ENCODE peak calls at places on chromosomes 12 and 14, in ten cellular contexts. T, V, S, H, B, M, Z, R, J and G are unnamed samples.
A peak's percentile ranks its signal among the peaks of the same experiment; 100 is the strongest.

GRCh38 chr14:38039526-38039925 is 168.2 kb upstream of the SSTR1 start:
- DNase-seq in S (no peak), B (no peak), H (no peak), R (no peak), V (no peak), M (no peak), J (no peak), T (no peak), Z (no peak), G (no peak)

GRCh38 chr12:95237315-95237714 is 19.7 kb downstream of the VEZT start:
- DNase-seq in T (no peak), B (no peak), H (no peak), S (no peak), M (no peak), Z (no peak), J (no peak), V (no peak), R (no peak), G (no peak)

GRCh38 chr12:76247026-76247688 is 101.1 kb downstream of the BBS10 start:
- DNase-seq in M (no peak), S (no peak), H (no peak), R (no peak), J (no peak), B (no peak), V (no peak), Z (peak; percentile 21), T (no peak), G (no peak)

GRCh38 chr12:27762757-27763156 is 17.3 kb upstream of the KLHL42 start:
- DNase-seq in T (no peak), J (no peak), Z (no peak), S (no peak), H (no peak), R (no peak), V (no peak), M (no peak), B (peak; percentile 73), G (no peak)

GRCh38 chr14:91417134-91417982 is at the start of gene CCDC88C:
- DNase-seq in V (peak; percentile 70), R (peak; percentile 96), Z (peak; percentile 65), T (peak; percentile 86), S (peak; percentile 76), M (peak; percentile 87), H (peak; percentile 65), B (peak; percentile 61), J (peak; percentile 71), G (peak; percentile 31)

GRCh38 chr12:56346663-56347062 is 8.0 kb downstream of the IL23A start:
- DNase-seq in H (no peak), R (peak; percentile 51), T (no peak), V (no peak), S (no peak), B (no peak), M (no peak), Z (no peak), J (no peak), G (no peak)

GRCh38 chr12:48486679-48487078 is 4.4 kb downstream of the C12orf54 start:
- DNase-seq in T (no peak), S (no peak), R (no peak), J (no peak), Z (no peak), M (no peak), B (peak; percentile 32), V (no peak), H (no peak), G (no peak)

GRCh38 chr12:68001486-68002466 is 12.5 kb downstream of the IFNG-AS1 start:
- DNase-seq in J (no peak), V (peak; percentile 38), M (no peak), S (no peak), R (no peak), T (no peak), B (no peak), Z (no peak), H (no peak), G (no peak)

GRCh38 chr14:32076278-32077080 is 625 bp upstream of the ARHGAP5 start:
- DNase-seq in Z (peak; percentile 98), M (peak; percentile 99), J (peak; percentile 78), B (peak; percentile 60), R (peak; percentile 97), T (peak; percentile 98), H (peak; percentile 97), V (peak; percentile 98), S (peak; percentile 96), G (peak; percentile 94)

GRCh38 chr12:13666806-13667205 is 314.6 kb downstream of the GRIN2B start:
- DNase-seq in H (no peak), B (no peak), T (no peak), M (no peak), J (no peak), V (peak; percentile 1), Z (no peak), S (no peak), R (no peak), G (no peak)

GRCh38 chr12:109729837-109730200 is 16.2 kb downstream of the FAM222A start:
- DNase-seq in Z (no peak), B (no peak), T (peak; percentile 12), V (no peak), H (no peak), J (no peak), S (no peak), M (peak; percentile 45), R (peak; percentile 49), G (no peak)

GRCh38 chr12:65536876-65537661 is 258.6 kb downstream of the MSRB3 start:
- DNase-seq in V (peak; percentile 25), J (no peak), H (no peak), R (no peak), B (no peak), M (peak; percentile 83), T (no peak), S (no peak), Z (no peak), G (peak; percentile 76)

GRCh38 chr12:112950701-112951100 is 12.4 kb downstream of the OAS3 start:
- DNase-seq in V (no peak), R (no peak), B (no peak), S (no peak), Z (no peak), T (no peak), J (no peak), H (no peak), M (no peak), G (no peak)

DNA sequence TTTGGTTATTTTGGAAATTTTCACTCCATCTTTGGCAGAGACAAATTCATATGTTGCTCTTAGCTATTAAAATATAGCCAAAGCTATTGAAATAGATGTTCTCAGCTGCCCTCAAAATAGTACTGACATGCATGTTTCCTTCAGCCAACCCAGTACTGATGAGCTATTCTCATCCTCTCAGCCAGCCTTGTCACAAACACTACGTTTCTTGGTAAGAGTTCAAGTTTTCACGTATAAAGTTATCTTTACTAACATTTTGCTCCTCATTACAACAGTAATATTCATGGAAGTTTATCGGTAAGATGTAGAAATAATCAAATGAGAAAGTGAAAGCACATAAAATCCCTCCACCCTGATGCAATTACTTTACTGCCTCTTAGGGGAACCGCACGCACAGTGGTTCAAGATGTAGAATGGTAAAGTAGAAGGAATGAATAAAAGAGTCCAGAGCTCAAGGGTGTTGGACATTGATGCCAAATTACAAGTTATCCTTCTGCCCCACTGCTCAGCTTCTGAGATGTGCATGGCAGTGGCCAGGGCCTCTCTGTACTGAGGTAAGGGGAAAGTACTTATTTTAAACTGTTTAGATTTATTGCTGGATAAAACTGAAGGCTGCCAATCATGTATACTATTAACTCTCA is 20.7 kb downstream of the GCH1 start:
- DNase-seq in Z (no peak), J (no peak), V (no peak), R (no peak), B (peak; percentile 18), H (no peak), S (no peak), T (no peak), M (no peak), G (no peak)
- H3K4me3 ChIP-seq in Z (peak overlapping the region; percentile 62), J (peak overlapping the region; percentile 48), V (no peak overlapping the region), R (peak overlapping the region; percentile 51), B (peak overlapping the region; percentile 58), H (no peak overlapping the region), S (no peak overlapping the region), T (no peak overlapping the region), M (peak overlapping the region; percentile 70), G (peak overlapping the region; percentile 47)

DNA sequence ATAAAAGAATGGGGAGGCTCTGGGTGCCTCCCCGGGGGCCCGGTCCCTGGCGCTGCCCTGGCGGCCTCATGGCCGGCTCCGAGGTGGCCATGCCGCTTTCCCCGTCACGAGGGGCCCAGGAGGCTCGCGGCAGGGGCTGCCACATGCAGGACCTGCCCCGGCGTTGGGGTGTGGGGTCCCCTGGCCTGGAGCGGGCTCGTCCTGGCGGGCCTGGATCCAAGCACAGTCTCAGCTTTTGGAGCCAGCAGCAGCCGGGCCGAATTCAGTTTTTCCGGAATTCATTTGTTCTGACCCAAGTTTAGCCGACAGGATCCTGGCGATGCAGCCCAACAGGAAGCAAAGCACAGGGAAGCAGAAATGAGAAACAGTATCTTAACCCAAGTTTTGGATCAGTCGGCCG is 26.4 kb upstream of the AEBP2 start:
- DNase-seq in M (no peak), S (no peak), H (no peak), B (no peak), T (no peak), J (no peak), V (no peak), R (peak; percentile 55), Z (peak; percentile 40), G (peak; percentile 50)
- H3K4me3 ChIP-seq in M (no peak overlapping the region), S (no peak overlapping the region), H (no peak overlapping the region), B (no peak overlapping the region), T (no peak overlapping the region), J (no peak overlapping the region), V (no peak overlapping the region), R (no peak overlapping the region), Z (no peak overlapping the region), G (no peak overlapping the region)

GRCh38 chr12:1918875-1919236 is 404 bp upstream of the CACNA2D4 start:
- DNase-seq in Z (no peak), T (no peak), J (no peak), B (no peak), H (no peak), R (peak; percentile 73), M (peak; percentile 55), V (no peak), S (no peak), G (peak; percentile 41)

GRCh38 chr12:1918081-1918874 is at the start of gene CACNA2D4:
- DNase-seq in T (no peak), Z (no peak), B (no peak), S (no peak), V (no peak), H (peak; percentile 56), J (no peak), M (peak; percentile 69), R (peak; percentile 82), G (peak; percentile 62)

GRCh38 chr12:1919284-1919683 is 832 bp upstream of the CACNA2D4 start:
- DNase-seq in R (peak; percentile 58), B (no peak), T (no peak), S (no peak), M (no peak), H (no peak), J (no peak), Z (no peak), V (no peak), G (no peak)

GRCh38 chr12:1916396-1917171 is 1.9 kb downstream of the CACNA2D4 start:
- DNase-seq in V (no peak), M (peak; percentile 79), B (no peak), R (peak; percentile 71), Z (no peak), H (no peak), T (no peak), J (no peak), S (peak; percentile 13), G (no peak)

GRCh38 chr12:1917172-1918070 is 1.0 kb downstream of the CACNA2D4 start:
- DNase-seq in T (no peak), H (no peak), B (no peak), R (peak; percentile 79), J (no peak), S (no peak), M (peak; percentile 55), V (no peak), Z (no peak), G (no peak)
- H3K4me3 ChIP-seq in T (no peak overlapping the region), H (no peak overlapping the region), B (no peak overlapping the region), R (peak overlapping the region; percentile 28), J (no peak overlapping the region), S (no peak overlapping the region), M (no peak overlapping the region), V (no peak overlapping the region), Z (peak overlapping the region; percentile 39), G (peak overlapping the region; percentile 26)

GRCh38 chr14:24399981-24400718 is 1.3 kb downstream of the NYNRIN start:
- DNase-seq in J (no peak), V (no peak), H (no peak), Z (no peak), M (no peak), S (no peak), T (no peak), R (no peak), B (no peak), G (no peak)
- H3K4me3 ChIP-seq in J (no peak overlapping the region), V (no peak overlapping the region), H (peak overlapping the region; percentile 85), Z (peak overlapping the region; percentile 74), M (no peak overlapping the region), S (no peak overlapping the region), T (no peak overlapping the region), R (no peak overlapping the region), B (no peak overlapping the region), G (peak overlapping the region; percentile 71)